ENCODE peak calls at places on chromosomes 13 and 19, in seven cellular contexts. N, Q, P, K, F, S and H are unnamed samples.

GRCh38 chr13:32136061-32136460 is 104.5 kb downstream of the FRY start:
- DNase-seq in N (no peak), Q (no peak), P (no peak), K (no peak), F (no peak), S (no peak), H (no peak)

GRCh38 chr13:45928843-45929242 is 77.3 kb upstream of the SIAH3 start:
- DNase-seq in N (no peak), Q (no peak), P (no peak), K (peak; percentile 25), F (no peak), S (no peak), H (peak; percentile 63)

GRCh38 chr19:38559428-38560401 is 58.0 kb downstream of the MAP4K1 start:
- DNase-seq in N (no peak), Q (no peak), P (no peak), K (no peak), F (no peak), S (no peak), H (no peak)

GRCh38 chr13:42602910-42603309 is 29.0 kb downstream of the TNFSF11 start:
- DNase-seq in N (no peak), Q (no peak), P (no peak), K (peak; percentile 18), F (no peak), S (no peak), H (no peak)

GRCh38 chr13:54980651-54981050 is 1952.0 kb downstream of the OLFM4 start:
- DNase-seq in N (no peak), Q (no peak), P (no peak), K (peak; percentile 18), F (no peak), S (no peak), H (no peak)

GRCh38 chr19:5470264-5470671 is 15.1 kb downstream of the ZNRF4 start:
- DNase-seq in N (no peak), Q (no peak), P (no peak), K (no peak), F (no peak), S (no peak), H (no peak)

GRCh38 chr13:21435231-21435630 is 23.9 kb downstream of the ZDHHC20 start:
- DNase-seq in N (no peak), Q (no peak), P (no peak), K (no peak), F (no peak), S (no peak), H (no peak)

GRCh38 chr19:56163097-56163496 is 12.7 kb upstream of the GALP start:
- DNase-seq in N (no peak), Q (no peak), P (no peak), K (no peak), F (no peak), S (no peak), H (no peak)

GRCh38 chr19:13215572-13216380 is 65.6 kb downstream of the IER2 start:
- DNase-seq in N (no peak), Q (no peak), P (no peak), K (no peak), F (no peak), S (no peak), H (peak; percentile 46)

GRCh38 chr19:18119243-18120105 is 21.9 kb downstream of the MAST3 start:
- DNase-seq in N (no peak), Q (no peak), P (no peak), K (no peak), F (no peak), S (no peak), H (no peak)

GRCh38 chr19:1173160-1173844 is 766 bp downstream of the SBNO2 start:
- DNase-seq in N (no peak), Q (peak; percentile 42), P (no peak), K (no peak), F (no peak), S (no peak), H (no peak)

GRCh38 chr19:1181606-1182005 is 7.5 kb upstream of the SBNO2 start:
- DNase-seq in N (no peak), Q (no peak), P (no peak), K (no peak), F (no peak), S (no peak), H (no peak)

GRCh38 chr19:1173845-1174809 is at the start of gene SBNO2:
- DNase-seq in N (peak; percentile 93), Q (peak; percentile 89), P (peak; percentile 80), K (peak; percentile 89), F (peak; percentile 84), S (peak; percentile 78), H (peak; percentile 91)

GRCh38 chr19:1175020-1175419 is 952 bp upstream of the SBNO2 start:
- DNase-seq in N (no peak), Q (no peak), P (no peak), K (no peak), F (no peak), S (no peak), H (no peak)

DNA sequence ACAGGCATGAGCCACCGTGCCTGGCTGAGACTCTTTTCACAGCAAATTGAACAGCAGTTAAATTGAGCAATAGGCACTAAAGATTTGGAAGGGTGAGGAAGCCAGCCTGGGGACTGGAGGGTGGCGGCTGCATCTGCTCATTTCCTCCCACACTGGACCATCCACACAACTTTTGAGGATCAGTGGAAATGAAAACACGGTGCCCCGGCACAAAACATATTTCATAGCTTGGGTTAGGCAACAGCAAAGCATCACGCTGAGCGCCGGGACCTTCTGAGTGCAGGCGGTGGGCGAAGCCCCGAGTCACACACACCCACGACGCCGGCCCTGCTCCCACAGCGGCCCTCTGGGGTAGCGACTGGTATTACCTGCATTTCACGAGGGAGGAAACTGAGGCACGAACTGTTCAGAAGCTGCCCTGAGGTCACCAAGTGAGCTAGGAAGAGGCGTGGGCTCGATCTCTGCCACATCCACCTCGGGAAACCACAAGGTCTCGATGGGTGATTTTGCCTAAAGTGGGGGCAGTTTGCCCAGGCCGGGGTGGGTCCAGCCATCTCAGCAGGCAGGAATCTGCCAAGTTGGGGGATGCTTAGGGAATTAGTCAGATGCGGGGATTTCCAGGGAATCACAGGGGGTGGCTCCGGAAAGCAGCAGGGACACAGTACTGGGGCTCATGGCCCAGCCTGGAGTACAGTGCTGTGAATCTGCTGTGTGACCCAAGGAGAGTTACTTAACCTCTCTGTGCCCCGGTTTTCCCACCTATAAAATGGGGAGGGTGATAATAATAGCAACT is 3.5 kb upstream of the SBNO2 start:
- DNase-seq in N (no peak), Q (no peak), P (peak; percentile 97), K (peak; percentile 94), F (peak; percentile 68), S (peak; percentile 91), H (no peak)
- TF ChIP-seq CTCF in N (no peak), Q (no peak), P (peak; percentile 28), K (peak; percentile 19), F (no peak), S (peak; percentile 58), H (peak; percentile 37)

GRCh38 chr19:49069026-49069425 is 3.5 kb downstream of the KCNA7 start:
- DNase-seq in N (no peak), Q (no peak), P (no peak), K (no peak), F (no peak), S (no peak), H (no peak)

GRCh38 chr19:49067554-49067953 is 2.9 kb upstream of the NTF4 start:
- DNase-seq in N (no peak), Q (no peak), P (no peak), K (no peak), F (no peak), S (no peak), H (peak; percentile 40)

GRCh38 chr19:49073514-49074378 is 1.2 kb upstream of the KCNA7 start:
- DNase-seq in N (no peak), Q (no peak), P (no peak), K (no peak), F (no peak), S (no peak), H (no peak)

GRCh38 chr19:49070416-49070815 is 2.1 kb downstream of the KCNA7 start:
- DNase-seq in N (no peak), Q (no peak), P (no peak), K (no peak), F (no peak), S (no peak), H (no peak)

DNA sequence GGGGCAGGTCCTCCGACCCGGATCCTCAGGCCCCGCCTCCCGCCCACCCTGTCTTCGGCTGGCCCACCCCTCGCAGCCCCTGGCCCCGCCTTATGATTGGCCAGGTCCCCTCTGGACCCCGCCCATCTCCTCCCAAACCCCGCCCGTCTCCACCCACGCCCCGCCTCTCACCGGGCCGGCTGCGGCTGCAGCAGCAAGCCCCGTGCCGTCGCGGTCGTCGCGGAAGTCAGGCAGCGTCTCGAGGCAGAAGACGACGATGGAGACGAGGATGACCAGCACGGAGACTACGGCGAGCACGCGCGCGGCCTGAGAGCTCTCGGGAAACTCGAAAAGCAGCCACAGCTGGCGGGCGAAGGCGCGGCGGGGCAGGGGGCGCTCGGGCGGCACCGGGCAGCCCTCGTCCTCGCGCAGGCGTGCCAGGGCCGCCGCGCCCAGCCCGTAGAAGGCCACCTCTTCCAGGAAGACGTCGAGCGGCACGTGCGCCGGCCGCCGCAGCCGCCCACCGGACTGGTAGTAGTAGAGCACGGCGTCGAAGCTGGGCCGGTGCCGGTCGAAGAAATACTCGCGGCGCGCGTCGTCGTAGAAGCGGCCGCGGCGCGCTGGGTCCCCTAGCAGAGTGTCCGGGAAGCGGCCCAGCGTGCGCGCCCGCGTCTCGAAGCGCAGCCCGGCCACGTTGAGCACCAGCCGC is 495 bp downstream of the KCNA7 start:
- DNase-seq in N (no peak), Q (no peak), P (no peak), K (no peak), F (no peak), S (no peak), H (no peak)
- H3K27me3 ChIP-seq in N (peaks cover 76% of the 10 kb centered on the region), Q (peaks cover 26% of the 10 kb centered on the region), P (peaks cover 42% of the 10 kb centered on the region), K (peaks cover 34% of the 10 kb centered on the region), F (peaks cover 73% of the 10 kb centered on the region), S (peaks cover 12% of the 10 kb centered on the region), H (no peaks in the 10 kb centered on the region)

GRCh38 chr13:24406524-24406923 is 97.1 kb downstream of the C1QTNF9 start:
- DNase-seq in N (no peak), Q (no peak), P (no peak), K (no peak), F (no peak), S (no peak), H (no peak)

GRCh38 chr13:24407844-24408243 is 98.5 kb downstream of the C1QTNF9 start:
- DNase-seq in N (no peak), Q (no peak), P (no peak), K (no peak), F (no peak), S (no peak), H (no peak)
- TF ChIP-seq CTCF in N (no peak), Q (no peak), P (no peak), K (peak; percentile 33), F (no peak), S (peak; percentile 5), H (peak; percentile 24)

GRCh38 chr19:29364224-29364726 is 151.3 kb upstream of the UQCRFS1 start:
- DNase-seq in N (no peak), Q (no peak), P (no peak), K (no peak), F (no peak), S (no peak), H (no peak)
- H3K27me3 ChIP-seq in N (peaks cover 4% of the 10 kb centered on the region), Q (no peaks in the 10 kb centered on the region), P (no peaks in the 10 kb centered on the region), K (no peaks in the 10 kb centered on the region), F (peaks cover 3% of the 10 kb centered on the region), S (no peaks in the 10 kb centered on the region), H (peaks cover 5% of the 10 kb centered on the region)

GRCh38 chr19:15836595-15837398 is 21.3 kb upstream of the OR10H1 start:
- DNase-seq in N (peak; percentile 95), Q (peak; percentile 98), P (peak; percentile 88), K (peak; percentile 91), F (peak; percentile 99), S (peak; percentile 92), H (no peak)
- TF ChIP-seq CTCF in N (no peak), Q (no peak), P (peak; percentile 0), K (no peak), F (no peak), S (no peak), H (no peak)

GRCh38 chr19:44637390-44637764 is 6.3 kb upstream of the PVR start:
- DNase-seq in N (no peak), Q (no peak), P (no peak), K (no peak), F (no peak), S (no peak), H (no peak)
- H3K27me3 ChIP-seq in N (no peaks in the 10 kb centered on the region), Q (no peaks in the 10 kb centered on the region), P (no peaks in the 10 kb centered on the region), K (no peaks in the 10 kb centered on the region), F (no peaks in the 10 kb centered on the region), S (no peaks in the 10 kb centered on the region), H (no peaks in the 10 kb centered on the region)